ENCODE peak calls at places on chromosomes 2 and 18, in five cellular contexts. L, T, N, Q and Z are unnamed samples.

GRCh38 chr2:11540148-11540995 is 6.5 kb downstream of the GREB1 start:
- DNase-seq in T (no peak), Q (no peak), N (no peak), L (peak; percentile 64), Z (no peak)

GRCh38 chr2:3241971-3242746 is 135.5 kb downstream of the EIPR1 start:
- DNase-seq in T (no peak), N (no peak), Q (no peak), L (no peak), Z (no peak)

GRCh38 chr2:229375241-229375640 is 104.2 kb upstream of the PID1 start:
- DNase-seq in L (no peak), T (no peak), N (no peak), Q (no peak), Z (no peak)

GRCh38 chr2:11873346-11873745 is 126.9 kb downstream of the LPIN1 start:
- DNase-seq in T (no peak), L (no peak), Q (no peak), N (no peak), Z (no peak)

GRCh38 chr2:545711-546650 is 131.2 kb downstream of the TMEM18 start:
- DNase-seq in T (no peak), L (no peak), Q (no peak), N (no peak), Z (no peak)

GRCh38 chr18:9906407-9906955 is 7.3 kb upstream of the VAPA start:
- DNase-seq in T (no peak), L (no peak), Q (no peak), N (no peak), Z (no peak)

GRCh38 chr18:67549946-67550345 is 33.4 kb upstream of the DSEL start:
- DNase-seq in Q (no peak), N (no peak), T (no peak), L (no peak), Z (no peak)

GRCh38 chr2:164764996-164765395 is 76.6 kb downstream of the COBLL1 start:
- DNase-seq in Q (no peak), L (no peak), N (peak; percentile 66), T (no peak), Z (no peak)

GRCh38 chr18:14970027-14970426 is 222.1 kb downstream of the ANKRD30B start:
- DNase-seq in N (no peak), T (no peak), Q (no peak), L (no peak), Z (no peak)

GRCh38 chr2:47639469-47639868 is 143.5 kb upstream of the MSH6 start:
- DNase-seq in L (no peak), Q (peak; percentile 29), N (no peak), T (no peak), Z (no peak)

GRCh38 chr18:79507546-79508480 is 112.1 kb downstream of the NFATC1 start:
- DNase-seq in Q (no peak), L (peak; percentile 79), T (no peak), N (peak; percentile 28), Z (peak; percentile 26)

GRCh38 chr18:58552057-58552461 is 76.8 kb downstream of the ALPK2 start:
- DNase-seq in L (no peak), T (no peak), Q (peak; percentile 55), N (peak; percentile 67), Z (peak; percentile 15)

GRCh38 chr2:65383571-65384488 is 48.6 kb downstream of the SPRED2 start:
- DNase-seq in Q (no peak), L (no peak), N (no peak), T (no peak), Z (no peak)

GRCh38 chr2:227414846-227415245 is 27.1 kb upstream of the SCYGR1 start:
- DNase-seq in Q (peak; percentile 55), N (peak; percentile 41), L (no peak), T (no peak), Z (peak; percentile 32)

GRCh38 chr2:146801886-146802285 is 1042.9 kb upstream of the ACVR2A start:
- DNase-seq in N (no peak), Q (no peak), T (no peak), L (no peak), Z (peak; percentile 3)

GRCh38 chr2:6103949-6104348 is 411.8 kb downstream of the SOX11 start:
- DNase-seq in L (no peak), Q (no peak), N (no peak), T (no peak), Z (no peak)

GRCh38 chr2:104752504-104752903 is 101.4 kb upstream of the POU3F3 start:
- DNase-seq in N (no peak), L (no peak), T (no peak), Q (no peak), Z (no peak)

GRCh38 chr2:18522484-18523146 is 37.8 kb downstream of the RDH14 start:
- DNase-seq in Q (no peak), N (no peak), L (no peak), T (no peak), Z (no peak)

GRCh38 chr18:79182047-79182713 is 113.0 kb downstream of the ATP9B start:
- DNase-seq in Q (no peak), L (no peak), N (no peak), T (no peak), Z (no peak)

GRCh38 chr2:80302465-80303005 is 2.0 kb downstream of the LRRTM1 start:
- DNase-seq in T (no peak), N (no peak), L (no peak), Q (no peak), Z (no peak)

GRCh38 chr18:22432672-22433137 is 15.0 kb upstream of the CTAGE1 start:
- DNase-seq in T (no peak), N (peak; percentile 97), L (peak; percentile 83), Q (peak; percentile 70), Z (peak; percentile 92)

GRCh38 chr18:30889582-30890301 is 152.8 kb downstream of the DSC3 start:
- DNase-seq in Q (peak; percentile 27), T (no peak), L (no peak), N (peak; percentile 2), Z (no peak)

GRCh38 chr2:181438298-181438697 is 18.9 kb upstream of the ITGA4 start:
- DNase-seq in Q (peak; percentile 12), L (no peak), N (no peak), T (no peak), Z (no peak)

GRCh38 chr18:13621886-13622619 is 104.3 kb downstream of the FAM210A start:
- DNase-seq in T (no peak), L (no peak), N (no peak), Q (no peak), Z (no peak)

GRCh38 chr2:217289909-217290283 is 430.0 kb upstream of the TNP1 start:
- DNase-seq in Q (no peak), N (no peak), L (no peak), T (no peak), Z (peak; percentile 37)

GRCh38 chr2:238423561-238424312 is 3.0 kb upstream of the ASB1 start:
- DNase-seq in Q (no peak), T (no peak), N (no peak), L (no peak), Z (no peak)

GRCh38 chr2:158120102-158120501 is 18.4 kb downstream of the UPP2 start:
- DNase-seq in N (no peak), L (no peak), T (no peak), Q (peak; percentile 18), Z (no peak)

GRCh38 chr2:66926594-66927112 is 470.5 kb upstream of the ETAA1 start:
- DNase-seq in T (no peak), Q (no peak), N (no peak), L (no peak), Z (no peak)

GRCh38 chr2:236092714-236093113 is 75.5 kb downstream of the GBX2 start:
- DNase-seq in L (no peak), Q (no peak), T (no peak), N (no peak), Z (no peak)

GRCh38 chr2:212995920-212996319 is 155.5 kb downstream of the IKZF2 start:
- DNase-seq in Q (no peak), T (no peak), N (peak; percentile 31), L (no peak), Z (peak; percentile 1)

GRCh38 chr2:173881466-173881865 is 83.7 kb downstream of the SP3 start:
- DNase-seq in N (no peak), T (no peak), Q (no peak), L (no peak), Z (no peak)

GRCh38 chr2:239445771-239446524 is 45.1 kb upstream of the HDAC4 start:
- DNase-seq in L (no peak), T (no peak), N (no peak), Q (no peak), Z (no peak)

GRCh38 chr2:207394203-207394741 is 135.5 kb upstream of the CREB1 start:
- DNase-seq in Q (peak; percentile 47), N (peak; percentile 62), T (no peak), L (no peak), Z (peak; percentile 18)

GRCh38 chr2:215933141-215933540 is 80.2 kb downstream of the MREG start:
- DNase-seq in L (no peak), N (no peak), Q (no peak), T (no peak), Z (peak; percentile 22)

GRCh38 chr18:75163736-75164135 is 45.2 kb downstream of the PTGR3 start:
- DNase-seq in N (no peak), L (no peak), Q (no peak), T (no peak), Z (no peak)

GRCh38 chr2:59888015-59888414 is 665.4 kb downstream of the BCL11A start:
- DNase-seq in T (no peak), L (no peak), N (no peak), Q (no peak), Z (no peak)

GRCh38 chr2:59884166-59884565 is 669.3 kb downstream of the BCL11A start:
- DNase-seq in L (no peak), T (no peak), N (no peak), Q (no peak), Z (no peak)

GRCh38 chr2:59886758-59887157 is 666.7 kb downstream of the BCL11A start:
- DNase-seq in T (no peak), N (no peak), L (no peak), Q (no peak), Z (no peak)

GRCh38 chr2:59887348-59887747 is 666.1 kb downstream of the BCL11A start:
- DNase-seq in Q (no peak), L (no peak), T (no peak), N (no peak), Z (no peak)

DNA sequence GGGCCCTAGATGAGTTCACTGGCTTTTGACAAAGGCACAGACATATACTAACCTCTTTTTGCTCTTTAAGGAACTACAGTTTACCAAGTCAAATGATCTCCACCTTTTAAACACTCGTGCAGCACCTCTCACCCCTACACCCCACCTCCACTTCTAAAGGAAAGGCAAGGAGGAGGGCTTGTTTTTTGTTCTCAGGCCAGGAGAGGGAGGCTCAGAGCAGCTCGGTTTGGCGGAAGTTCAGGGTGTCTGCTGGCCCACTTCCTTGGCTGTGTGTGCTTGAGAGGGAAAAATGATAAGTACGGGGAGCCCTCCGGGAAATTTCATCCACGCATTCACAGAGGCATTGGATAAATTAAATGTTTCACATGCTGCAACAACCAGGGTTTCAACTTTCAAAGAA is 667.9 kb downstream of the BCL11A start:
- DNase-seq in T (no peak), N (no peak), L (no peak), Q (no peak), Z (no peak)
- TF ChIP-seq CTCF in T (no peak), N (no peak), L (no peak), Q (no peak), Z (no peak)

GRCh38 chr2:20141056-20141762 is 83.7 kb downstream of the SDC1 start:
- DNase-seq in L (peak; percentile 67), T (no peak), N (peak; percentile 86), Q (peak; percentile 90), Z (peak; percentile 96)
- H3K27ac ChIP-seq in L (no peak overlapping the region), T (peak overlapping the region; percentile 87), N (no peak overlapping the region), Q (peak overlapping the region; percentile 71), Z (peak overlapping the region; percentile 86)

GRCh38 chr18:23618862-23619387 is 32.6 kb upstream of the NPC1 start:
- DNase-seq in T (no peak), L (peak; percentile 65), Q (peak; percentile 55), N (no peak), Z (no peak)
- TF ChIP-seq CTCF in T (no peak), L (peak; percentile 1), Q (no peak), N (peak; percentile 36), Z (no peak)

GRCh38 chr2:190970872-190971506 is 43.0 kb downstream of the STAT1 start:
- DNase-seq in N (no peak), Q (no peak), T (no peak), L (no peak), Z (no peak)
- H3K27ac ChIP-seq in N (no peak overlapping the region), Q (no peak overlapping the region), T (no peak overlapping the region), L (no peak overlapping the region), Z (no peak overlapping the region)